ENCODE peak calls at places on chromosomes 2 and 18, in eight cellular contexts. One of them, this sample, is unnamed.
A peak's percentile ranks its signal among the peaks of the same experiment; 100 is the strongest.

GRCh38 chr18:54254265-54254758 is 15.0 kb upstream of the POLI start:
- DNase-seq in uterus: no peak
- DNase-seq in heart right ventricle: no peak
- DNase-seq in transverse colon: no peak
- DNase-seq in body of pancreas: peak; percentile 48
- DNase-seq in esophagus squamous epithelium: no peak
- DNase-seq in right lobe of liver: peak; percentile 48
- DNase-seq in tibial artery: no peak
- DNase-seq in this sample: no peak

GRCh38 chr2:122539920-122540319 is 784.5 kb downstream of the TSN start:
- DNase-seq in uterus: no peak
- DNase-seq in heart right ventricle: no peak
- DNase-seq in transverse colon: no peak
- DNase-seq in body of pancreas: no peak
- DNase-seq in esophagus squamous epithelium: no peak
- DNase-seq in right lobe of liver: no peak
- DNase-seq in tibial artery: no peak
- DNase-seq in this sample: no peak

GRCh38 chr2:113234721-113235346 is 43.9 kb downstream of the PAX8 start:
- DNase-seq in uterus: no peak
- DNase-seq in heart right ventricle: no peak
- DNase-seq in transverse colon: no peak
- DNase-seq in body of pancreas: no peak
- DNase-seq in esophagus squamous epithelium: no peak
- DNase-seq in right lobe of liver: no peak
- DNase-seq in tibial artery: no peak
- DNase-seq in this sample: no peak

GRCh38 chr2:158221055-158222021 is 119.7 kb downstream of the UPP2 start:
- DNase-seq in uterus: no peak
- DNase-seq in heart right ventricle: no peak
- DNase-seq in transverse colon: no peak
- DNase-seq in body of pancreas: no peak
- DNase-seq in esophagus squamous epithelium: no peak
- DNase-seq in right lobe of liver: no peak
- DNase-seq in tibial artery: no peak
- DNase-seq in this sample: no peak

GRCh38 chr2:24307961-24308360 is 52.4 kb downstream of the ITSN2 start:
- DNase-seq in uterus: no peak
- DNase-seq in heart right ventricle: no peak
- DNase-seq in transverse colon: no peak
- DNase-seq in body of pancreas: no peak
- DNase-seq in esophagus squamous epithelium: no peak
- DNase-seq in right lobe of liver: no peak
- DNase-seq in tibial artery: no peak
- DNase-seq in this sample: no peak

GRCh38 chr18:45589559-45590041 is 25.7 kb upstream of the SLC14A2 start:
- DNase-seq in uterus: peak; percentile 51
- DNase-seq in heart right ventricle: no peak
- DNase-seq in transverse colon: no peak
- DNase-seq in body of pancreas: no peak
- DNase-seq in esophagus squamous epithelium: no peak
- DNase-seq in right lobe of liver: no peak
- DNase-seq in tibial artery: no peak
- DNase-seq in this sample: peak; percentile 79

GRCh38 chr18:48687694-48688042 is 148.8 kb downstream of the CTIF start:
- DNase-seq in uterus: no peak
- DNase-seq in heart right ventricle: no peak
- DNase-seq in transverse colon: no peak
- DNase-seq in body of pancreas: no peak
- DNase-seq in esophagus squamous epithelium: no peak
- DNase-seq in right lobe of liver: no peak
- DNase-seq in tibial artery: no peak
- DNase-seq in this sample: no peak

GRCh38 chr18:79355433-79356335 is 40.0 kb upstream of the NFATC1 start:
- DNase-seq in uterus: no peak
- DNase-seq in heart right ventricle: no peak
- DNase-seq in transverse colon: no peak
- DNase-seq in body of pancreas: no peak
- DNase-seq in esophagus squamous epithelium: no peak
- DNase-seq in right lobe of liver: no peak
- DNase-seq in tibial artery: no peak
- DNase-seq in this sample: no peak

GRCh38 chr2:109170645-109171044 is 41.6 kb downstream of the SH3RF3 start:
- DNase-seq in uterus: no peak
- DNase-seq in heart right ventricle: no peak
- DNase-seq in transverse colon: no peak
- DNase-seq in body of pancreas: no peak
- DNase-seq in esophagus squamous epithelium: no peak
- DNase-seq in right lobe of liver: no peak
- DNase-seq in tibial artery: peak; percentile 58
- DNase-seq in this sample: no peak

GRCh38 chr18:22346968-22347611 is 70.6 kb downstream of the CTAGE1 start:
- DNase-seq in uterus: peak; percentile 82
- DNase-seq in heart right ventricle: peak; percentile 89
- DNase-seq in transverse colon: peak; percentile 86
- DNase-seq in body of pancreas: peak; percentile 73
- DNase-seq in esophagus squamous epithelium: no peak
- DNase-seq in right lobe of liver: peak; percentile 88
- DNase-seq in tibial artery: peak; percentile 89
- DNase-seq in this sample: peak; percentile 61

GRCh38 chr18:14933049-14933851 is 185.3 kb downstream of the ANKRD30B start:
- DNase-seq in uterus: no peak
- DNase-seq in heart right ventricle: no peak
- DNase-seq in transverse colon: peak; percentile 64
- DNase-seq in body of pancreas: no peak
- DNase-seq in esophagus squamous epithelium: no peak
- DNase-seq in right lobe of liver: no peak
- DNase-seq in tibial artery: no peak
- DNase-seq in this sample: no peak

GRCh38 chr2:79855264-79856006 is 342.6 kb downstream of the CTNNA2 start:
- DNase-seq in uterus: no peak
- DNase-seq in heart right ventricle: no peak
- DNase-seq in transverse colon: peak; percentile 25
- DNase-seq in body of pancreas: peak; percentile 31
- DNase-seq in esophagus squamous epithelium: no peak
- DNase-seq in right lobe of liver: no peak
- DNase-seq in tibial artery: no peak
- DNase-seq in this sample: no peak

DNA sequence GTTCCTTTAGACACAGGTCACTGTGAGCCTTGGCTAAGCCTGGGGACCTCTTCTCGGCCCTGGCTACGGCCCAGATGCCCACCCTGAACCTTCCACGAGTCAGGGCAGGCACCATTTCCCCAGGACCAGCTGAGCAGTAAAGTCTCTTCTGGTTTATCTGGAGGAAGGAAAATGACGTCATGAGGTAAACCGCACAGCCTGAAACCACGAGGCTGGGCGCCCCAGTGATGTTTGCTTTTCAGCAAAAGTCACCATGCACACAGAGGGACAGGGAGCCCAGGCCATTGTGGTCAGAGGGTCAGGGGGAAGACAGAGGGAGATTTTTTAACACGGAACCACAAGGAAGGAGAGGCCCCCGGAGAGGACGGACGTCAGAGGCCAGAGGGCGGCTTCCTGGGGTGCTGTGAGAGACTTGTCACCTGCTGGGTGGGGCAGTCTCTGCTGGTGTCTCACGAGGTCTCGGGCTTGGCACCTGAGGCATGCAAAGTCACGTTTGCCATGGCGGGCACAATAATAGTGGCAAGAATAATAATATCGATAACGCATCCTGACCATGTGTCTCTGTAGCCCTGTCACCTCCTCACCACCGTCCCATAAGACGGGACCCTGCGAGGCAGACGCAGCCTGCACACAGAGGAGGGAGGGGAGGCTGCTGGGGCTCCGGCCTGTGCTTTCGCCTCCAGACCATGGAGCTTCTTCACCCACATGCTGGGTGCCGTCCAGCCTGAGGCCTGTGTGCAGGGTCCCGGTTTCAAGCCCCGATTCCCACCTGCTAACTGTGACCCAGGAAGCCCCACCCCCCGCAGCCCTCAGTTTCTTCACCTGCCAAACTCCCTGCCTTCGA is 33.2 kb upstream of the FOSL2 start:
- DNase-seq in uterus: no peak
- DNase-seq in heart right ventricle: peak; percentile 38
- DNase-seq in transverse colon: peak; percentile 73
- DNase-seq in body of pancreas: peak; percentile 48
- DNase-seq in esophagus squamous epithelium: no peak
- DNase-seq in right lobe of liver: peak; percentile 66
- DNase-seq in tibial artery: no peak
- DNase-seq in this sample: peak; percentile 86
- H3K27ac ChIP-seq in uterus: no peak overlapping the region
- H3K27ac ChIP-seq in heart right ventricle: no peak overlapping the region
- H3K27ac ChIP-seq in transverse colon: peak overlapping the region; percentile 43
- H3K27ac ChIP-seq in body of pancreas: no peak overlapping the region
- H3K27ac ChIP-seq in esophagus squamous epithelium: peak overlapping the region; percentile 18
- H3K27ac ChIP-seq in right lobe of liver: peak overlapping the region; percentile 29
- H3K27ac ChIP-seq in tibial artery: no peak overlapping the region
- H3K27ac ChIP-seq in this sample: peak overlapping the region; percentile 63

GRCh38 chr2:43192039-43192438 is 34.4 kb downstream of the ZFP36L2 start:
- DNase-seq in uterus: no peak
- DNase-seq in heart right ventricle: no peak
- DNase-seq in transverse colon: no peak
- DNase-seq in body of pancreas: no peak
- DNase-seq in esophagus squamous epithelium: no peak
- DNase-seq in right lobe of liver: no peak
- DNase-seq in tibial artery: no peak
- DNase-seq in this sample: no peak

GRCh38 chr2:43188561-43189386 is 37.6 kb downstream of the ZFP36L2 start:
- DNase-seq in uterus: no peak
- DNase-seq in heart right ventricle: no peak
- DNase-seq in transverse colon: no peak
- DNase-seq in body of pancreas: no peak
- DNase-seq in esophagus squamous epithelium: no peak
- DNase-seq in right lobe of liver: no peak
- DNase-seq in tibial artery: no peak
- DNase-seq in this sample: no peak

GRCh38 chr2:43193652-43193995 is 32.8 kb downstream of the ZFP36L2 start:
- DNase-seq in uterus: no peak
- DNase-seq in heart right ventricle: no peak
- DNase-seq in transverse colon: no peak
- DNase-seq in body of pancreas: no peak
- DNase-seq in esophagus squamous epithelium: no peak
- DNase-seq in right lobe of liver: no peak
- DNase-seq in tibial artery: no peak
- DNase-seq in this sample: no peak

GRCh38 chr2:43192939-43193651 is 33.3 kb downstream of the ZFP36L2 start:
- DNase-seq in uterus: no peak
- DNase-seq in heart right ventricle: no peak
- DNase-seq in transverse colon: peak; percentile 40
- DNase-seq in body of pancreas: no peak
- DNase-seq in esophagus squamous epithelium: no peak
- DNase-seq in right lobe of liver: no peak
- DNase-seq in tibial artery: no peak
- DNase-seq in this sample: no peak

GRCh38 chr2:43190305-43191052 is 35.9 kb downstream of the ZFP36L2 start:
- DNase-seq in uterus: no peak
- DNase-seq in heart right ventricle: no peak
- DNase-seq in transverse colon: peak; percentile 17
- DNase-seq in body of pancreas: no peak
- DNase-seq in esophagus squamous epithelium: no peak
- DNase-seq in right lobe of liver: peak; percentile 43
- DNase-seq in tibial artery: no peak
- DNase-seq in this sample: no peak
- H3K4me1 ChIP-seq in uterus: peaks cover 3% of the 10 kb centered on the region
- H3K4me1 ChIP-seq in heart right ventricle: no peaks in the 10 kb centered on the region
- H3K4me1 ChIP-seq in transverse colon: peaks cover 49% of the 10 kb centered on the region
- H3K4me1 ChIP-seq in body of pancreas: peaks cover 38% of the 10 kb centered on the region
- H3K4me1 ChIP-seq in esophagus squamous epithelium: no peaks in the 10 kb centered on the region
- H3K4me1 ChIP-seq in right lobe of liver: peaks cover 36% of the 10 kb centered on the region
- H3K4me1 ChIP-seq in tibial artery: no peaks in the 10 kb centered on the region
- H3K4me1 ChIP-seq in this sample: no peaks in the 10 kb centered on the region

DNA sequence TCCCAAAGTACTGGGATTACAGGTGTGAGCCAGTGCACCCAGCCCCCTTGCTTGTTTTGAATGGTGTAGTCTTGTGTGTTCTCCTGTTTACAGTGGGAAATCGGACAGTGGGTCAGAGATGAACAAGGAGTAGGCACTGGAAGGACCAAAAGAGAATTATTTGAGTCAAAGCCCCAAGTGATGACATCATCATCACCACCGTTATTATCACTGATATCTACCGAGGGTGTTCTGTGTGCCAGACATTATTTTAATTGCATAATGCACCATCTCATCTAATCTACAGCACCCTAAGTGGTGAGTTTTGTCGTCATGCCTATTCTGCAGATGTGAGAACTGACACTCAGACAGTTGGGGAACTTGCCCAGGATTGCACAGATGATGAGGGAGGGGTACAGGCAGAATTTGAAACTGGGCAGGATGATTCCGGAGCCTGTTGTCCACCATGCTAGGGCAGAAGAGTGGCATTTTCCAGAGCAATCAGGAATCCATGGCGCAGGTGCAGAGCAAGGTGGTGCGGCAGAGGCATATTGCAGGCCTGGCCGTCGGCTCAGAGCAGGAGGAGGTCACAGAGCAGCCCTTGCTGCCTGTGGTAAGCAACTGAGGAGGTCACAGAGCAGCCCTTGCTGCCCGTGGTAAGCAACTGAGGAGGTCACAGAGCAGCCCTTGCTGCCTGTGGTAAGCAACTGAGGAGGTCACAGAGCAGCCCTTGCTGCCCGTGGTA is 137.0 kb upstream of the HDAC4 start:
- DNase-seq in uterus: no peak
- DNase-seq in heart right ventricle: no peak
- DNase-seq in transverse colon: no peak
- DNase-seq in body of pancreas: no peak
- DNase-seq in esophagus squamous epithelium: no peak
- DNase-seq in right lobe of liver: no peak
- DNase-seq in tibial artery: no peak
- DNase-seq in this sample: no peak
- H3K9me3 ChIP-seq in uterus: no peaks in the 10 kb centered on the region
- H3K9me3 ChIP-seq in heart right ventricle: peaks cover 16% of the 10 kb centered on the region
- H3K9me3 ChIP-seq in transverse colon: no peaks in the 10 kb centered on the region
- H3K9me3 ChIP-seq in body of pancreas: no peaks in the 10 kb centered on the region
- H3K9me3 ChIP-seq in esophagus squamous epithelium: no peaks in the 10 kb centered on the region
- H3K9me3 ChIP-seq in right lobe of liver: no peaks in the 10 kb centered on the region
- H3K9me3 ChIP-seq in tibial artery: peaks cover 8% of the 10 kb centered on the region
- H3K9me3 ChIP-seq in this sample: no peaks in the 10 kb centered on the region

GRCh38 chr18:62897153-62897552 is 181.8 kb downstream of the PHLPP1 start:
- DNase-seq in uterus: no peak
- DNase-seq in heart right ventricle: no peak
- DNase-seq in transverse colon: no peak
- DNase-seq in body of pancreas: no peak
- DNase-seq in esophagus squamous epithelium: no peak
- DNase-seq in right lobe of liver: no peak
- DNase-seq in tibial artery: no peak
- DNase-seq in this sample: no peak

GRCh38 chr18:62899534-62899933 is 184.2 kb downstream of the PHLPP1 start:
- DNase-seq in uterus: no peak
- DNase-seq in heart right ventricle: no peak
- DNase-seq in transverse colon: no peak
- DNase-seq in body of pancreas: no peak
- DNase-seq in esophagus squamous epithelium: no peak
- DNase-seq in right lobe of liver: no peak
- DNase-seq in tibial artery: no peak
- DNase-seq in this sample: no peak

GRCh38 chr18:62900132-62900883 is 185.0 kb downstream of the PHLPP1 start:
- DNase-seq in uterus: no peak
- DNase-seq in heart right ventricle: no peak
- DNase-seq in transverse colon: no peak
- DNase-seq in body of pancreas: no peak
- DNase-seq in esophagus squamous epithelium: no peak
- DNase-seq in right lobe of liver: no peak
- DNase-seq in tibial artery: no peak
- DNase-seq in this sample: no peak

GRCh38 chr18:62898359-62898758 is 183.0 kb downstream of the PHLPP1 start:
- DNase-seq in uterus: no peak
- DNase-seq in heart right ventricle: no peak
- DNase-seq in transverse colon: no peak
- DNase-seq in body of pancreas: no peak
- DNase-seq in esophagus squamous epithelium: no peak
- DNase-seq in right lobe of liver: no peak
- DNase-seq in tibial artery: no peak
- DNase-seq in this sample: no peak

GRCh38 chr18:62894681-62895390 is 179.5 kb downstream of the PHLPP1 start:
- DNase-seq in uterus: no peak
- DNase-seq in heart right ventricle: no peak
- DNase-seq in transverse colon: no peak
- DNase-seq in body of pancreas: no peak
- DNase-seq in esophagus squamous epithelium: no peak
- DNase-seq in right lobe of liver: no peak
- DNase-seq in tibial artery: no peak
- DNase-seq in this sample: no peak
- H3K27ac ChIP-seq in uterus: no peak overlapping the region
- H3K27ac ChIP-seq in heart right ventricle: no peak overlapping the region
- H3K27ac ChIP-seq in transverse colon: no peak overlapping the region
- H3K27ac ChIP-seq in body of pancreas: no peak overlapping the region
- H3K27ac ChIP-seq in esophagus squamous epithelium: no peak overlapping the region
- H3K27ac ChIP-seq in right lobe of liver: no peak overlapping the region
- H3K27ac ChIP-seq in tibial artery: no peak overlapping the region
- H3K27ac ChIP-seq in this sample: no peak overlapping the region